ENCODE peak calls at places on chromosomes 1 and 21, in four cellular contexts. F is activated naive CD8-positive, alpha-beta T cell treated with anti-CD3 and anti-CD28 coated beads, Interleukin-2, amount 50 U/mL, for 16 hours; Z is fibroblast of lung; L is left cardiac atrium. U is an unnamed sample.

GRCh38 chr1:201782353-201782752 is 46.6 kb upstream of the IPO9 start:
- DNase-seq in L (no peak), Z (no peak), F (no peak), U (no peak)

GRCh38 chr1:230632273-230632873 is 9.9 kb upstream of the COG2 start:
- DNase-seq in L (no peak), F (no peak), Z (peak), U (no peak)

GRCh38 chr1:162232034-162232433 is 144.6 kb downstream of the SPATA46 start:
- DNase-seq in F (no peak), L (no peak), Z (no peak), U (no peak)

GRCh38 chr21:43340491-43341348 is 86.2 kb downstream of the SIK1 start:
- DNase-seq in L (peak), F (no peak), Z (peak), U (no peak)

GRCh38 chr1:15937146-15937545 is 38.8 kb downstream of the ZBTB17 start:
- DNase-seq in F (no peak), Z (no peak), L (no peak), U (no peak)

GRCh38 chr1:158864595-158864994 is 33.4 kb downstream of the MNDA start:
- DNase-seq in L (no peak), F (no peak), Z (no peak), U (no peak)

GRCh38 chr1:212557739-212558664 is 50.6 kb upstream of the ATF3 start:
- DNase-seq in Z (peak), F (no peak), L (peak), U (no peak)

GRCh38 chr1:192809286-192810252 is 730 bp downstream of the RGS2 start:
- DNase-seq in Z (peak), L (peak), F (peak), U (no peak)

GRCh38 chr1:241356187-241356518 is 852 bp downstream of the RGS7 start:
- DNase-seq in F (no peak), L (no peak), Z (no peak), U (no peak)

GRCh38 chr1:88061106-88061829 is 622.8 kb upstream of the PKN2 start:
- DNase-seq in F (no peak), L (peak), Z (peak), U (no peak)

GRCh38 chr1:163072658-163073057 is 3.5 kb downstream of the RGS4 start:
- DNase-seq in F (no peak), Z (peak), L (no peak), U (no peak)

GRCh38 chr1:9846611-9847171 is 22.9 kb upstream of the CLSTN1 start:
- DNase-seq in Z (no peak), L (no peak), F (no peak), U (no peak)

GRCh38 chr1:41783189-41783639 is 135.5 kb downstream of the HIVEP3 start:
- DNase-seq in F (no peak), Z (peak), L (no peak), U (no peak)

GRCh38 chr1:247118946-247119446 is 14.8 kb upstream of the ZNF669 start:
- DNase-seq in F (no peak), L (no peak), Z (peak), U (no peak)

GRCh38 chr1:170518965-170519364 is 13.0 kb upstream of the GORAB start:
- DNase-seq in L (no peak), F (no peak), Z (peak), U (no peak)

GRCh38 chr1:90580176-90580575 is 136.9 kb downstream of the BARHL2 start:
- DNase-seq in Z (no peak), F (no peak), L (no peak), U (no peak)

GRCh38 chr1:207021139-207021861 is 11.3 kb downstream of the C1orf116 start:
- DNase-seq in F (no peak), Z (peak), L (no peak), U (no peak)

GRCh38 chr1:86441581-86441980 is 17.6 kb downstream of the CLCA2 start:
- DNase-seq in Z (no peak), F (no peak), L (no peak), U (no peak)

GRCh38 chr1:109523706-109524105 is 14.2 kb upstream of the AMIGO1 start:
- DNase-seq in F (no peak), Z (peak), L (no peak), U (no peak)

U was measured in esophagus squamous epithelium.